ENCODE peak calls at places on chromosomes 13 and 19, in four cellular contexts. One of them, this sample, is unnamed.

GRCh38 chr19:45613926-45614725 is 12.1 kb upstream of the GPR4 start:
- DNase-seq in uterus: peak; percentile 28
- DNase-seq in spleen: no peak
- DNase-seq in esophagus squamous epithelium: no peak
- DNase-seq in this sample: no peak

GRCh38 chr13:91185294-91185863 is 162.1 kb upstream of the MIR17HG start:
- DNase-seq in uterus: no peak
- DNase-seq in spleen: no peak
- DNase-seq in esophagus squamous epithelium: no peak
- DNase-seq in this sample: no peak

GRCh38 chr19:38733493-38734175 is 10.6 kb downstream of the CAPN12 start:
- DNase-seq in uterus: peak; percentile 26
- DNase-seq in spleen: no peak
- DNase-seq in esophagus squamous epithelium: no peak
- DNase-seq in this sample: peak; percentile 65

GRCh38 chr19:23539499-23539898 is 144.2 kb upstream of the ZNF91 start:
- DNase-seq in uterus: no peak
- DNase-seq in spleen: no peak
- DNase-seq in esophagus squamous epithelium: no peak
- DNase-seq in this sample: no peak

GRCh38 chr19:15199652-15200574 is 882 bp downstream of the NOTCH3 start:
- DNase-seq in uterus: no peak
- DNase-seq in spleen: no peak
- DNase-seq in esophagus squamous epithelium: no peak
- DNase-seq in this sample: no peak

GRCh38 chr19:719081-719512 is 10.4 kb downstream of the PALM start:
- DNase-seq in uterus: peak; percentile 63
- DNase-seq in spleen: no peak
- DNase-seq in esophagus squamous epithelium: no peak
- DNase-seq in this sample: no peak

GRCh38 chr13:89746554-89746953 is 1600.9 kb upstream of the MIR17HG start:
- DNase-seq in uterus: no peak
- DNase-seq in spleen: no peak
- DNase-seq in esophagus squamous epithelium: no peak
- DNase-seq in this sample: no peak

GRCh38 chr13:27211771-27212364 is 39.5 kb upstream of the RPL21 start:
- DNase-seq in uterus: no peak
- DNase-seq in spleen: no peak
- DNase-seq in esophagus squamous epithelium: no peak
- DNase-seq in this sample: no peak

GRCh38 chr19:43446746-43447489 is 18.5 kb downstream of the LYPD3 start:
- DNase-seq in uterus: peak; percentile 69
- DNase-seq in spleen: peak; percentile 93
- DNase-seq in esophagus squamous epithelium: no peak
- DNase-seq in this sample: peak; percentile 86

GRCh38 chr19:46926201-46927071 is 65.6 kb downstream of the ARHGAP35 start:
- DNase-seq in uterus: no peak
- DNase-seq in spleen: no peak
- DNase-seq in esophagus squamous epithelium: no peak
- DNase-seq in this sample: no peak
- H3K4me1 ChIP-seq in uterus: peaks cover 12% of the 10 kb centered on the region
- H3K4me1 ChIP-seq in spleen: peaks cover 50% of the 10 kb centered on the region
- H3K4me1 ChIP-seq in esophagus squamous epithelium: peaks cover 42% of the 10 kb centered on the region
- H3K4me1 ChIP-seq in this sample: peaks cover 43% of the 10 kb centered on the region

DNA sequence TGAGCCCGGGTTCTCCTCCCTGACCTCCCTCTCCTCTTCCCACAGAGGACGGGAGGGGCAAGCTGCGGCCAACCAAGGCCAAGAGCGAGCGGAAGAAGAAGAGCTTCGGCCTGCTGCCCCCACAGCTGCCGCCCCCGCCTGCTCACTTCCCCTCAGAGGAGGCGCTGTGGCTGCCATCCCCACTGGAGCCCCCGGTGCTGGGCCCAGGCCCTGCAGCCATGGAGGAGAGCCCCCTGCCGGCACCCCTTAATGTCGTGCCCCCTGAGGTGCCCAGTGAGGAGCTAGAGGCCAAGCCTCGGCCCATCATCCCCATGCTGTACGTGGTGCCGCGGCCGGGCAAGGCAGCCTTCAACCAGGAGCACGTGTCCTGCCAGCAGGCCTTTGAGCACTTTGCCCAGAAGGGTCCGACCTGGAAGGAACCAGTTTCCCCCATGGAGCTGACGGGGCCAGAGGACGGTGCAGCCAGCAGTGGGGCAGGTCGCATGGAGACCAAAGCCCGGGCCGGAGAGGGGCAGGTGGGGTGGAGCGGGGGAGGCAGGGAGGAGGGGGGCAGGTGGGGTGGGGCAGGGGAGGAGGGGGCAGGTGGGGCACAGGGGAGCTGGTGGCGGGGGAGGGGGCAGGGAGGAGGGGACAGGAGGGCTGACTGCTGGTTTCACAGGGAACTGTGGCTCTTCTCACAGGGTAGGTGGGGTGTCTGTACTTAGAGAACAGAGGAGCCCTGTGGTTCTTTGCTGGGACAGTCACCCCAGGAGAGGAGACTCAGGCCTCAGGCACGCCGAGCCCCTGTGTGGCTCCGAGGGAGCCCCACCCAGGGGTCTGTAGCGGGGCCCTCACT is 162.3 kb downstream of the KDM4B start:
- DNase-seq in uterus: no peak
- DNase-seq in spleen: peak; percentile 94
- DNase-seq in esophagus squamous epithelium: no peak
- DNase-seq in this sample: no peak
- TF ChIP-seq CTCF in uterus: no peak
- TF ChIP-seq CTCF in spleen: no peak
- TF ChIP-seq CTCF in esophagus squamous epithelium: no peak
- TF ChIP-seq CTCF in this sample: no peak

DNA sequence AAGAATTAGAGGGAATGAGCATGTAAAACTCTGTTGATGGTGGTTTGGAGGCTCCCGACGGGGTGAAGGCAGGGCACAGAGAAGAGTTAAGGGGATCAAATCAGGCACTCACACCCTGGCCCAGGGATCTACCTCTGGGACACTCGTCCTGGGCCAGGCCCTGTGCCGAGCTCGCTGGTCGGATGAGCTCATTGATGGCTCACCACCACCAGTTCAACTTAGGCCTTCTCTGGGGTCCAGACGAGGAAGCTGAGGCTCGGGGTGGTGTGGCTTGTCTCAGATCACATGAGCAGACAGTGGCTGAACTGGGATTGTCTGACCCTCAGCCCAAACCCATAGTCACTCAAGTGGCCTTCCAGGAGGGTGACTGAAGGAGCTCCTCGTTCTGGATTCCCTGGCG is 1.6 kb downstream of the NACC1 start:
- DNase-seq in uterus: no peak
- DNase-seq in spleen: no peak
- DNase-seq in esophagus squamous epithelium: no peak
- DNase-seq in this sample: no peak
- H3K4me1 ChIP-seq in uterus: peaks cover 26% of the 10 kb centered on the region
- H3K4me1 ChIP-seq in spleen: peaks cover 68% of the 10 kb centered on the region
- H3K4me1 ChIP-seq in esophagus squamous epithelium: peaks cover 37% of the 10 kb centered on the region
- H3K4me1 ChIP-seq in this sample: peaks cover 35% of the 10 kb centered on the region

GRCh38 chr19:6199240-6199983 is 63.9 kb downstream of the ACSBG2 start:
- DNase-seq in uterus: peak; percentile 99
- DNase-seq in spleen: peak; percentile 99
- DNase-seq in esophagus squamous epithelium: peak; percentile 87
- DNase-seq in this sample: peak; percentile 100
- TF ChIP-seq CTCF in uterus: peak; percentile 58
- TF ChIP-seq CTCF in spleen: peak; percentile 74
- TF ChIP-seq CTCF in esophagus squamous epithelium: peak; percentile 52
- TF ChIP-seq CTCF in this sample: peak; percentile 45

GRCh38 chr19:47660435-47660832 is 51.5 kb downstream of the BICRA start:
- DNase-seq in uterus: no peak
- DNase-seq in spleen: no peak
- DNase-seq in esophagus squamous epithelium: no peak
- DNase-seq in this sample: no peak

GRCh38 chr19:47661161-47661560 is 52.1 kb upstream of the EHD2 start:
- DNase-seq in uterus: no peak
- DNase-seq in spleen: no peak
- DNase-seq in esophagus squamous epithelium: no peak
- DNase-seq in this sample: no peak

GRCh38 chr19:47661571-47661970 is 51.7 kb upstream of the EHD2 start:
- DNase-seq in uterus: no peak
- DNase-seq in spleen: no peak
- DNase-seq in esophagus squamous epithelium: no peak
- DNase-seq in this sample: no peak

GRCh38 chr19:47663435-47663910 is 49.7 kb upstream of the EHD2 start:
- DNase-seq in uterus: no peak
- DNase-seq in spleen: no peak
- DNase-seq in esophagus squamous epithelium: no peak
- DNase-seq in this sample: no peak

DNA sequence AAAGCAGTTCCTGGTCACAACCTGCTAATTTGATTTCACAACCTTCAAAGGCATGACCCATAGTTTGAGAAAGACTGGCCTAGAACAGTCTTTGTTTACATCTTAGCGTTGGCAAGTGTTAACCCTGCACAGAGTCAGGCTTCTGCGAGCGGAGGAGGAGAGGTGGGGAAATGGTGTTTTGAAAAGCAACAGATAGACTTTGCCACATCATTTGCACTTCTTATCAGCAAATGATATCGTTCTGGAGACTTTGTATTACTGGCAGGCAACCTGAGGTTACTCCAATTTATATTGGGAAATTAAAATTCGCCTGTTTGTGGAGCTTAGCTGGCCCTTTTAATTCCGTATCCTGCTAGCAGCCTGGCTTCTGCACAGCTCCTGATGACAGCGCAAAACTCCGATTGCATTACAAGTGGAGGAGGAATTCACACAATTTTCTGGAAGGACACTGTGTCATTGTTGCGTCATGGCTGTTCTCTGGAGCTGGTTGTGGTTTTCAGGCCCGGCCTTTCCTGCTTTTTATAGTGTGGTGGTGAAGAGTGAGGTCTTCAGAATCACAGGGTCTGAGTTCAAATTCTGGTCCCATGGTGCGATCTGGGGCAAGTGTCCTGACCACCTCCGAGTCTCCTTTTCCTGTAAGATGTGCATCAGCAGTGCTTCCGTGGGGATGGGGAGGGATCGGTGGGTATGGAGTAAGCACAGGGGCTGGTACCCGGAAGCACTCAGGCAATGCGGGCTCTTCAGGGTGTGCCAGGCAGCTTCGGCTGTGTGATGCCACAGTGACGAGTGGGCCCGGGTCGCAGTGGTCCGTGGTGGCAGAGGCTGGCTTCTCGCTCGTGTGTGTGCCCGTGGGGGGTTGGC is 49.1 kb upstream of the EHD2 start:
- DNase-seq in uterus: peak; percentile 94
- DNase-seq in spleen: no peak
- DNase-seq in esophagus squamous epithelium: peak; percentile 10
- DNase-seq in this sample: peak; percentile 76
- H3K4me1 ChIP-seq in uterus: peaks cover 36% of the 10 kb centered on the region
- H3K4me1 ChIP-seq in spleen: peaks cover 65% of the 10 kb centered on the region
- H3K4me1 ChIP-seq in esophagus squamous epithelium: peaks cover 20% of the 10 kb centered on the region
- H3K4me1 ChIP-seq in this sample: peaks cover 57% of the 10 kb centered on the region

GRCh38 chr13:32432856-32433255 is 4.9 kb upstream of the N4BP2L1 start:
- DNase-seq in uterus: no peak
- DNase-seq in spleen: no peak
- DNase-seq in esophagus squamous epithelium: no peak
- DNase-seq in this sample: no peak
- TF ChIP-seq CTCF in uterus: no peak
- TF ChIP-seq CTCF in spleen: no peak
- TF ChIP-seq CTCF in esophagus squamous epithelium: no peak
- TF ChIP-seq CTCF in this sample: no peak

GRCh38 chr13:114108894-114109293 is 23.5 kb downstream of the RASA3 start:
- DNase-seq in uterus: peak; percentile 9
- DNase-seq in spleen: peak; percentile 72
- DNase-seq in esophagus squamous epithelium: no peak
- DNase-seq in this sample: peak; percentile 57

GRCh38 chr13:114107686-114108081 is 24.7 kb downstream of the RASA3 start:
- DNase-seq in uterus: peak; percentile 12
- DNase-seq in spleen: peak; percentile 71
- DNase-seq in esophagus squamous epithelium: no peak
- DNase-seq in this sample: peak; percentile 65

GRCh38 chr13:114106991-114107685 is 25.3 kb downstream of the RASA3 start:
- DNase-seq in uterus: peak; percentile 13
- DNase-seq in spleen: peak; percentile 69
- DNase-seq in esophagus squamous epithelium: no peak
- DNase-seq in this sample: peak; percentile 51

GRCh38 chr13:114109646-114110045 is 22.8 kb downstream of the RASA3 start:
- DNase-seq in uterus: peak; percentile 31
- DNase-seq in spleen: peak; percentile 84
- DNase-seq in esophagus squamous epithelium: no peak
- DNase-seq in this sample: peak; percentile 64

GRCh38 chr13:114108141-114108761 is 24.2 kb downstream of the RASA3 start:
- DNase-seq in uterus: peak; percentile 15
- DNase-seq in spleen: peak; percentile 67
- DNase-seq in esophagus squamous epithelium: no peak
- DNase-seq in this sample: peak; percentile 36
- H3K4me1 ChIP-seq in uterus: no peaks in the 10 kb centered on the region
- H3K4me1 ChIP-seq in spleen: peaks cover 59% of the 10 kb centered on the region
- H3K4me1 ChIP-seq in esophagus squamous epithelium: no peaks in the 10 kb centered on the region
- H3K4me1 ChIP-seq in this sample: peaks cover 20% of the 10 kb centered on the region

This sample was measured in upper lobe of right lung.